ENCODE peak calls at places on chromosomes 11 and 22, in six cellular contexts. D is A549, G is K562, P is endothelial cell of umbilical vein, W is H1, L is HepG2. H is an unnamed sample.

GRCh38 chr11:102241026-102241425 is 76.3 kb upstream of the BIRC3 start:
- DNase-seq in D (no peak), G (no peak), P (no peak), W (no peak), L (no peak), H (no peak)

GRCh38 chr11:33899383-33900037 is 7.6 kb upstream of the LMO2 start:
- DNase-seq in D (peak), G (peak), P (peak), W (no peak), L (no peak), H (no peak)

GRCh38 chr11:115712296-115712695 is 208.1 kb upstream of the CADM1 start:
- DNase-seq in D (no peak), G (no peak), P (no peak), W (no peak), L (no peak), H (no peak)

GRCh38 chr11:36385121-36385530 is 89.0 kb downstream of the PRR5L start:
- DNase-seq in D (no peak), G (no peak), P (no peak), W (no peak), L (no peak), H (no peak)

GRCh38 chr11:45741032-45741431 is 63.9 kb upstream of the SLC35C1 start:
- DNase-seq in D (no peak), G (no peak), P (no peak), W (no peak), L (no peak), H (no peak)

GRCh38 chr11:66728760-66729385 is at the start of gene SPTBN2:
- DNase-seq in D (no peak), G (peak), P (no peak), W (no peak), L (no peak), H (peak)

GRCh38 chr11:68531129-68531693 is 70.7 kb downstream of the PPP6R3 start:
- DNase-seq in D (no peak), G (no peak), P (no peak), W (no peak), L (no peak), H (no peak)

GRCh38 chr11:13010737-13011342 is 1.7 kb downstream of the RASSF10 start:
- DNase-seq in D (no peak), G (no peak), P (peak), W (no peak), L (no peak), H (peak)

GRCh38 chr22:41919357-41920224 is 4.7 kb upstream of the SHISA8 start:
- DNase-seq in D (no peak), G (peak), P (no peak), W (peak), L (no peak), H (peak)

GRCh38 chr11:23318670-23319069 is 458.4 kb upstream of the CCDC179 start:
- DNase-seq in D (no peak), G (no peak), P (no peak), W (no peak), L (no peak), H (no peak)

GRCh38 chr11:70397336-70397982 is 870 bp upstream of the CTTN start:
- DNase-seq in D (no peak), G (peak), P (no peak), W (peak), L (peak), H (peak)

GRCh38 chr22:36378080-36378788 is 9.5 kb downstream of the MYH9 start:
- DNase-seq in D (no peak), G (no peak), P (no peak), W (no peak), L (no peak), H (no peak)

GRCh38 chr11:130848361-130849214 is 67.7 kb downstream of the SNX19 start:
- DNase-seq in D (no peak), G (no peak), P (no peak), W (no peak), L (no peak), H (no peak)
- TF ChIP-seq JUN in D (no peak), G (no peak), P (no peak), W (no peak), L (no peak), H (no peak)

DNA sequence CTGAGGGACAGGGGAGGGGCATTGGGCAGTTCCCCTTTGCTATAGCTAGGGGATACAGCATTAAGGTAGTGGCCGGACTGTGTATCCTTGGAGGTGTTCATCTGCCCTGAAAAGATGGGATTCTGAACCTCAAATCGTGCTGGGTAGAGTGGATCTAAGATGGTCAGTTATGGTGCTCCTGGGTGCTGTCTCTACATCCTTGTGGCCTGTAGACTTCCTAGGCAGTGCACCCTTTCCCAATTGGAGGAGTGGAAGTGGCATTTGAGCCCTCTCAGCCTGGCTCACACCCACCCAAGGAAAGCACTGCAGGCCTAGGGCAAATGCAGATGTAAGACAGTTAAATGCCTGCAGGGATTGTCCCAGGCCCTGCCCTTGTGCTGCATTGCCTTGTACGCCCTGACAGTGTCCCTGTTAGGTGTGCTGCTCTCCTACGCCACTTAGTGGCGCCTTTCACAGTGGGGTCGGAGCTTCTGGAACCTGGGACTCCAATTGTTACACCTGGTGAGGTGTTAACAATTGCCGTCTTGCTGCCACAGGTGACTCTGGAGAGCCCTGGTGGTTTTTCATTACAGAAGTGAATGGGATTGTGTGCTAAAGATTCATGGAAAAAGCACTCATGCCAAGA is 35.0 kb downstream of the PPFIBP2 start:
- DNase-seq in D (no peak), G (peak), P (no peak), W (peak), L (peak), H (peak)
- TF ChIP-seq JUN in D (no peak), G (no peak), P (no peak), W (no peak), L (no peak), H (no peak)

GRCh38 chr11:14852571-14853177 is 39.4 kb downstream of the CYP2R1 start:
- DNase-seq in D (no peak), G (no peak), P (no peak), W (no peak), L (no peak), H (no peak)
- TF ChIP-seq JUN in D (no peak), G (peak), P (no peak), W (no peak), L (no peak), H (no peak)

GRCh38 chr11:55719608-55720160 is 53.6 kb upstream of the OR5D13 start:
- DNase-seq in D (no peak), G (no peak), P (no peak), W (no peak), L (no peak), H (no peak)

GRCh38 chr11:55714982-55715888 is 53.2 kb downstream of the OR4C6 start:
- DNase-seq in D (no peak), G (no peak), P (no peak), W (peak), L (peak), H (peak)
- TF ChIP-seq JUN in D (no peak), G (no peak), P (no peak), W (no peak), L (no peak), H (no peak)

DNA sequence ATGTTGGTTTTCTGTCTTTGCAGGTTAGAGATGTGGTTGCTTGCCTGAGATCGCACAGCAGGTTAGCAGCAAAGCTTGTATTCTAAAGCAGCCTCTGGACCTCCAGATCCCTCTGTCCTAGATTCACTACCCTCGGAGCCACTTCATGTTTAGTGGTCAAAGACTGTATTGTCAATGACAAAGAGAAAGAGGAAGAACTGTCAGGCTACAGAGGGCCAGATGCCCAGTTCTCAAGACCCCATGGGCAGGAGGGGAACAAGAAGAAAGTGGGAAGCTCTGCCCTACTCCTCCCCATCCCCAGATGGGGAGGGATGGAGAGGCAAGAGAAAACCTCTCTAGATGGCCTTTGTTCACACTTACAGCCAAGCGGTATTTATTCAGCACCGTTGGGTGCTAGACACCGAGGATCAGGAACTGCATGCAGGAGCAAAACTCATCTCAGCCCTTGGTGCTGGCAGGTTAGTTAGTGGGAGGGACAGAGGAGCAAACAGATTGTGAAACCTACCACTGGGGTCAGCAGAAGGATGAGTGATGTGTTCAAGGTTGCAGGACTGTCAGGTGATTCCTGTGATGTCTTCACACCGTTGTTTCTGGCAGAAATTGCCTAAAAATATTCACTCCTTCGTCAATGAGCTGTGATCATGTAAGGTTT is 38.3 kb upstream of the PTPRJ start:
- DNase-seq in D (no peak), G (no peak), P (no peak), W (no peak), L (peak), H (no peak)
- TF ChIP-seq JUN in D (peak), G (no peak), P (no peak), W (no peak), L (no peak), H (no peak)

GRCh38 chr22:39967996-39968968 is 8.1 kb downstream of the TMA7B start:
- DNase-seq in D (no peak), G (no peak), P (no peak), W (no peak), L (no peak), H (no peak)
- TF ChIP-seq JUN in D (no peak), G (no peak), P (no peak), W (no peak), L (no peak), H (no peak)

GRCh38 chr11:76665172-76665571 is 5.4 kb downstream of the LRRC32 start:
- DNase-seq in D (no peak), G (no peak), P (no peak), W (no peak), L (no peak), H (no peak)

GRCh38 chr11:76667271-76667818 is 3.2 kb downstream of the LRRC32 start:
- DNase-seq in D (no peak), G (no peak), P (no peak), W (no peak), L (no peak), H (no peak)

GRCh38 chr11:76665921-76666351 is 4.6 kb downstream of the LRRC32 start:
- DNase-seq in D (no peak), G (no peak), P (no peak), W (no peak), L (no peak), H (no peak)

GRCh38 chr11:76666830-76667229 is 3.7 kb downstream of the LRRC32 start:
- DNase-seq in D (no peak), G (no peak), P (no peak), W (no peak), L (no peak), H (no peak)

GRCh38 chr11:76666408-76666807 is 4.1 kb downstream of the LRRC32 start:
- DNase-seq in D (no peak), G (no peak), P (peak), W (no peak), L (no peak), H (no peak)
- TF ChIP-seq JUN in D (no peak), G (no peak), P (no peak), W (no peak), L (no peak), H (no peak)